ENCODE peak calls at places on chromosomes 6 and 20, in six cellular contexts. Y, V, S, O, Q and A are unnamed samples.
A peak's percentile ranks its signal among the peaks of the same experiment; 100 is the strongest.

GRCh38 chr20:59819496-59820203 is 113.8 kb downstream of the SYCP2 start:
- DNase-seq in Q (no peak), S (no peak), O (peak; percentile 74), V (no peak), Y (no peak), A (no peak)

GRCh38 chr6:44254957-44255808 is 2.1 kb downstream of the SLC35B2 start:
- DNase-seq in V (no peak), O (no peak), Y (peak; percentile 66), Q (no peak), S (peak; percentile 62), A (no peak)

GRCh38 chr20:46021361-46022359 is 7.4 kb upstream of the SLC12A5 start:
- DNase-seq in O (no peak), Y (peak; percentile 90), V (peak; percentile 39), Q (no peak), S (peak; percentile 100), A (peak; percentile 69)

GRCh38 chr6:133609404-133610270 is 279.3 kb upstream of the TCF21 start:
- DNase-seq in Q (no peak), Y (peak; percentile 13), V (no peak), S (no peak), O (no peak), A (no peak)

GRCh38 chr6:127342296-127342945 is 988 bp downstream of the ECHDC1 start:
- DNase-seq in S (no peak), Y (no peak), Q (peak; percentile 34), V (no peak), O (no peak), A (no peak)

GRCh38 chr20:19758888-19759331 is 852 bp downstream of the RIN2 start:
- DNase-seq in Q (peak; percentile 66), V (peak; percentile 49), S (peak; percentile 86), O (peak; percentile 93), Y (no peak), A (no peak)

GRCh38 chr20:38730167-38730988 is 6.1 kb downstream of the SLC32A1 start:
- DNase-seq in V (no peak), Q (no peak), S (peak; percentile 57), Y (no peak), O (no peak), A (peak; percentile 22)

GRCh38 chr6:35036059-35036827 is 104.9 kb downstream of the TCP11 start:
- DNase-seq in Y (no peak), O (no peak), Q (no peak), S (no peak), V (no peak), A (no peak)

GRCh38 chr20:51583073-51583472 is 40.6 kb upstream of the NFATC2 start:
- DNase-seq in V (peak; percentile 55), Y (no peak), O (no peak), S (no peak), Q (no peak), A (no peak)

GRCh38 chr20:60804918-60805631 is 447.0 kb upstream of the CDH4 start:
- DNase-seq in Y (no peak), V (no peak), Q (no peak), S (no peak), O (no peak), A (no peak)

GRCh38 chr6:91273729-91274128 is 686.9 kb upstream of the MAP3K7 start:
- DNase-seq in Y (no peak), Q (no peak), S (no peak), V (no peak), O (no peak), A (no peak)

GRCh38 chr6:26240157-26240980 is 124.6 kb upstream of the BTN3A2 start:
- DNase-seq in V (peak; percentile 35), Q (peak; percentile 59), Y (no peak), O (no peak), S (peak; percentile 78), A (no peak)

GRCh38 chr6:16413399-16413798 is 175.0 kb downstream of the GMPR start:
- DNase-seq in O (no peak), Y (no peak), S (no peak), V (no peak), Q (no peak), A (no peak)

GRCh38 chr6:163284151-163284550 is 130.4 kb upstream of the QKI start:
- DNase-seq in Q (no peak), O (no peak), V (no peak), S (no peak), Y (no peak), A (no peak)

GRCh38 chr6:127222418-127222817 is 44.2 kb upstream of the RNF146 start:
- DNase-seq in V (no peak), O (no peak), Y (no peak), Q (no peak), S (no peak), A (no peak)

GRCh38 chr6:21992178-21992967 is 304.5 kb downstream of the PRL start:
- DNase-seq in S (no peak), Y (peak; percentile 69), O (no peak), Q (no peak), V (no peak), A (no peak)

GRCh38 chr6:163602851-163603250 is 188.3 kb downstream of the QKI start:
- DNase-seq in S (no peak), Q (no peak), Y (no peak), V (no peak), O (no peak), A (no peak)

GRCh38 chr6:88492824-88493223 is 326.7 kb upstream of the CNR1 start:
- DNase-seq in O (no peak), S (no peak), Q (no peak), Y (peak; percentile 43), V (no peak), A (no peak)

GRCh38 chr6:16168858-16169257 is 40.0 kb downstream of the MYLIP start:
- DNase-seq in Y (peak; percentile 82), O (no peak), S (no peak), V (no peak), Q (no peak), A (no peak)

GRCh38 chr6:166775180-166775922 is 148.3 kb upstream of the RPS6KA2 start:
- DNase-seq in Q (peak; percentile 39), Y (peak; percentile 87), V (peak; percentile 65), O (no peak), S (peak; percentile 67), A (peak; percentile 75)

GRCh38 chr6:118869350-118869749 is 24.6 kb upstream of the ASF1A start:
- DNase-seq in Q (no peak), Y (no peak), S (no peak), V (no peak), O (no peak), A (no peak)

GRCh38 chr6:134730013-134730412 is 219.9 kb downstream of the ALDH8A1 start:
- DNase-seq in Y (no peak), O (no peak), V (no peak), S (peak; percentile 56), Q (no peak), A (no peak)

GRCh38 chr6:143286280-143286795 is 164.2 kb downstream of the ADAT2 start:
- DNase-seq in Y (no peak), Q (peak; percentile 16), V (no peak), S (no peak), O (peak; percentile 34), A (no peak)

GRCh38 chr6:111263837-111264236 is 176.5 kb downstream of the SLC16A10 start:
- DNase-seq in O (no peak), S (no peak), Q (no peak), Y (peak; percentile 72), V (no peak), A (no peak)
- TF ChIP-seq POLR2AphosphoS5 in O (no peak), S (no peak), Q (no peak), Y (no peak), V (no peak), A (no peak)

GRCh38 chr6:157021267-157022021 is 244.3 kb downstream of the ARID1B start:
- DNase-seq in Q (peak; percentile 92), Y (peak; percentile 92), V (peak; percentile 90), S (peak; percentile 90), O (peak; percentile 96), A (peak; percentile 59)
- TF ChIP-seq POLR2AphosphoS5 in Q (peak; percentile 89), Y (peak; percentile 92), V (peak; percentile 96), S (peak; percentile 91), O (peak; percentile 98), A (peak; percentile 90)

DNA sequence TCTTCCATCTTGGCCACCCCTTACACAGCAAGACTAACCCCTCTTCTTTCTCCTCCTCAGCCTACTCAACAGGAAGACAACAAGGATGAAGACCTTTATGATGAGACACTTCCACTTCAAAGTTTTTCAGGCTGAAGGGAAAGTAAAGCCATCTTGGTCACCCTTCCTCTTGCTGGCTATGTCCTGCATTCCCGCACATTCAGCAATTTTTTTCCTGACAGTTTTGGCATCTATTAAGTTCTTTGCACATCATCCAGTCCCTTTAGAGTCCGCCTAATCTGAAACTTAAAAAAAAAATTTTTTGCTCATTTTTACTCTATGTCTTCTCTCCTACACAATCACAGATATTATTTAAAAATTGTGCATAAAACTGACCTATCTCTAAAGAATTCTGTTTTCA is 493.4 kb downstream of the LMBRD1 start:
- DNase-seq in Y (no peak), V (no peak), S (no peak), O (no peak), Q (no peak), A (no peak)
- TF ChIP-seq POLR2AphosphoS5 in Y (no peak), V (no peak), S (no peak), O (no peak), Q (no peak), A (no peak)

DNA sequence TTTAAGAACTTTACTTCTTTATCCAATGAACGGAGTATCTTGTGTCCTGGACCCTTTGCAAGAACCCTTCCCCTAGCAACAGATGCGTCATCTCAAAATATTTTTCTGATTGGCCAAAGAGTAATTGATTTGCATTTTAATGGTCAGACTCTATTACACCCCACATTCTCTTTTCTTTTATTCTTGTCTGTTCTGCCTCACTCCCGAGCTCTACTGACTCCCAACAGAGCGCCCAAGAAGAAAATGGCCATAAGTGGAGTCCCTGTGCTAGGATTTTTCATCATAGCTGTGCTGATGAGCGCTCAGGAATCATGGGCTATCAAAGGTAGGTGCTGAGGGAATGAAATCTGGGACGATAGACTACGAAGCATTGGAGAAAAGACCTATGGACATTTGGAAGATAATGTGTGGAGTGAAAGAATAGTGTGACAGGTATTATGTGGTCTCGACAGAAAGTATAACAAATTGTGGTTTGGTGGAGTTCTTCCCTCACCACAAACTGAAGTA is at the start of gene HLA-DRA:
- DNase-seq in Q (no peak), O (no peak), V (no peak), Y (peak; percentile 59), S (peak; percentile 51), A (no peak)
- TF ChIP-seq POLR2AphosphoS5 in Q (peak; percentile 61), O (peak; percentile 83), V (peak; percentile 91), Y (no peak), S (no peak), A (peak; percentile 99)